ENCODE peak calls at places on chromosomes 7 and 10, in seven cellular contexts. O, Z, S, P, K, Y and Q are unnamed samples.

GRCh38 chr10:125222515-125222914 is 62.2 kb upstream of the CTBP2 start:
- DNase-seq in Y (no peak), O (no peak), P (peak; percentile 20), S (no peak), Z (no peak), K (no peak), Q (no peak)

GRCh38 chr10:49686651-49687050 is 7.2 kb downstream of the C10orf53 start:
- DNase-seq in K (no peak), Z (no peak), P (no peak), O (no peak), S (no peak), Y (no peak), Q (no peak)

GRCh38 chr10:34612446-34612845 is 202.7 kb downstream of the PARD3 start:
- DNase-seq in Y (no peak), K (no peak), O (no peak), S (no peak), P (peak; percentile 55), Z (no peak), Q (no peak)

GRCh38 chr10:11294831-11295230 is 277.2 kb downstream of the CELF2 start:
- DNase-seq in S (no peak), K (no peak), Z (no peak), P (no peak), O (peak; percentile 37), Y (no peak), Q (no peak)

GRCh38 chr7:26858735-26859134 is 5.7 kb downstream of the SKAP2 start:
- DNase-seq in S (no peak), Z (no peak), O (no peak), P (no peak), Y (no peak), K (no peak), Q (no peak)

GRCh38 chr7:71131256-71131752 is 640 bp upstream of the GALNT17 start:
- DNase-seq in S (no peak), Y (no peak), Z (no peak), K (no peak), O (peak; percentile 5), P (no peak), Q (no peak)

GRCh38 chr10:49594594-49594993 is 15.5 kb upstream of the SLC18A3 start:
- DNase-seq in S (peak; percentile 68), P (peak; percentile 50), O (peak; percentile 79), Z (peak; percentile 65), Y (no peak), K (peak; percentile 67), Q (no peak)

GRCh38 chr7:107975394-107976013 is 27.5 kb downstream of the LAMB1 start:
- DNase-seq in Z (no peak), O (no peak), S (no peak), P (no peak), Y (no peak), K (no peak), Q (no peak)

GRCh38 chr7:83861-84632 is 108.3 kb upstream of the FAM20C start:
- DNase-seq in P (no peak), Y (no peak), S (no peak), O (no peak), K (no peak), Z (no peak), Q (no peak)

GRCh38 chr7:39583539-39583938 is 17.3 kb downstream of the YAE1 start:
- DNase-seq in P (no peak), K (no peak), Y (no peak), S (no peak), Z (no peak), O (no peak), Q (no peak)

GRCh38 chr10:97823734-97824133 is 25.9 kb upstream of the GOLGA7B start:
- DNase-seq in Y (no peak), P (no peak), O (no peak), Z (no peak), S (no peak), K (no peak), Q (no peak)

GRCh38 chr10:23217471-23217870 is 25.4 kb downstream of the PTF1A start:
- DNase-seq in P (peak; percentile 3), O (no peak), Z (no peak), S (no peak), K (no peak), Y (no peak), Q (no peak)

GRCh38 chr7:73770002-73770859 is at the start of gene CLDN3:
- DNase-seq in Y (no peak), S (peak; percentile 68), Z (no peak), P (no peak), K (no peak), O (no peak), Q (peak; percentile 10)

GRCh38 chr7:112898432-112899290 is 108.5 kb upstream of the TMEM168 start:
- DNase-seq in S (peak; percentile 83), Y (no peak), Z (peak; percentile 76), O (peak; percentile 89), P (peak; percentile 64), K (peak; percentile 82), Q (peak; percentile 29)

GRCh38 chr10:71357792-71358265 is 38.8 kb downstream of the SLC29A3 start:
- DNase-seq in K (peak; percentile 71), Z (peak; percentile 52), Y (no peak), S (no peak), O (peak; percentile 44), P (no peak), Q (no peak)

GRCh38 chr10:79413196-79413595 is 32.2 kb downstream of the ZCCHC24 start:
- DNase-seq in Z (peak; percentile 41), K (no peak), S (peak; percentile 98), Y (no peak), P (no peak), O (no peak), Q (no peak)

GRCh38 chr10:91091780-91092179 is 128.7 kb upstream of the PCGF5 start:
- DNase-seq in K (no peak), S (no peak), O (no peak), Y (no peak), P (no peak), Z (no peak), Q (no peak)

GRCh38 chr10:91090761-91091529 is 129.5 kb upstream of the PCGF5 start:
- DNase-seq in Y (no peak), K (peak; percentile 4), Z (no peak), S (peak; percentile 6), P (no peak), O (peak; percentile 61), Q (no peak)

GRCh38 chr10:91088300-91089140 is 131.9 kb upstream of the PCGF5 start:
- DNase-seq in S (peak; percentile 42), P (peak; percentile 22), K (peak; percentile 41), Z (peak; percentile 15), O (peak; percentile 63), Y (no peak), Q (no peak)
- TF ChIP-seq CTCF in S (peak; percentile 4), P (no peak), K (peak; percentile 3), Z (peak; percentile 29), O (peak; percentile 33), Y (peak; percentile 29), Q (peak; percentile 14)

GRCh38 chr7:64099656-64100531 is 54.7 kb downstream of the ZNF727 start:
- DNase-seq in P (no peak), Z (no peak), S (no peak), K (no peak), Y (no peak), O (no peak), Q (no peak)
- H3K4me3 ChIP-seq in P (no peak overlapping the region), Z (no peak overlapping the region), S (no peak overlapping the region), K (no peak overlapping the region), Y (no peak overlapping the region), O (no peak overlapping the region), Q (no peak overlapping the region)

DNA sequence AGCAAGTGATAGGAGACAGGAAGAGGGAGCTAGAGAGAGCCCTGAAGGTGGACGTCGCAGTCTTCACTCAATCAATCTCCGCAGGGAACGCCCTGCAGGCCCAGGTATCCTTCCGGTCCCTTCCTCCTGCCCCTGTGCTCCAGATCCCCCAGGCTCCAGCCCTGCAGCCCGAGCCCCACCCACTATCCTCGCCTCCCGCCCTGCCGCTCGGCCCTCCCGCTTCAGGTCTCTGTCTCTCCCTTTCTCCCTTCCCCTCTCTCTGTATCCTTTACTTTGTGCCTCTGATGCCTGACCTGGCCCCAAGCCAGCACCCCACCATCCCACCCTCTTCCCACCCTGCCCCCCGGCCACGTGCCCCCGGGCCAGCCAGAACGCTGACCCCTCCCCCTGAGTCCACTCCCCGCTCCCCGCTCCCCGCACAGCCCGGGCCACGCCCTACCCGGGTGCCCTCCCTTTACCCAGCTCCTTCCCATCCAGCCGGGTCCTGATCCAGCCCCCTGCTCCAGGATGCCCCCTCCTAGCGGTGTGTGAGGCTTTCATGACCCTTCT is 127.7 kb downstream of the UBE2H start:
- DNase-seq in P (peak; percentile 77), S (peak; percentile 29), Y (no peak), K (peak; percentile 37), O (peak; percentile 46), Z (no peak), Q (no peak)
- TF ChIP-seq CTCF in P (peak; percentile 67), S (no peak), Y (peak; percentile 60), K (peak; percentile 13), O (peak; percentile 56), Z (peak; percentile 19), Q (peak; percentile 57)

GRCh38 chr10:75272896-75273295 is 37.1 kb upstream of the COMTD1 start:
- DNase-seq in K (peak; percentile 41), O (no peak), Y (no peak), Z (no peak), S (no peak), P (no peak), Q (no peak)

GRCh38 chr10:75281980-75282379 is 46.2 kb upstream of the COMTD1 start:
- DNase-seq in K (no peak), Z (no peak), P (peak; percentile 77), S (no peak), O (no peak), Y (no peak), Q (no peak)

GRCh38 chr10:75276029-75276872 is 40.5 kb upstream of the COMTD1 start:
- DNase-seq in Z (no peak), S (no peak), Y (no peak), P (no peak), O (no peak), K (no peak), Q (no peak)
- H3K4me3 ChIP-seq in Z (no peak overlapping the region), S (no peak overlapping the region), Y (no peak overlapping the region), P (peak overlapping the region; percentile 17), O (no peak overlapping the region), K (no peak overlapping the region), Q (no peak overlapping the region)

GRCh38 chr7:91293840-91294239 is 29.6 kb downstream of the FZD1 start:
- DNase-seq in S (no peak), Y (no peak), O (no peak), Z (no peak), K (no peak), P (peak; percentile 57), Q (no peak)

GRCh38 chr7:91293136-91293535 is 28.9 kb downstream of the FZD1 start:
- DNase-seq in P (no peak), Y (no peak), K (no peak), S (no peak), Z (no peak), O (no peak), Q (no peak)

GRCh38 chr7:91291302-91291701 is 27.1 kb downstream of the FZD1 start:
- DNase-seq in O (no peak), S (no peak), P (no peak), K (no peak), Y (no peak), Z (no peak), Q (no peak)

GRCh38 chr7:91291902-91292301 is 27.7 kb downstream of the FZD1 start:
- DNase-seq in S (no peak), K (no peak), O (no peak), Z (no peak), Y (no peak), P (no peak), Q (no peak)

DNA sequence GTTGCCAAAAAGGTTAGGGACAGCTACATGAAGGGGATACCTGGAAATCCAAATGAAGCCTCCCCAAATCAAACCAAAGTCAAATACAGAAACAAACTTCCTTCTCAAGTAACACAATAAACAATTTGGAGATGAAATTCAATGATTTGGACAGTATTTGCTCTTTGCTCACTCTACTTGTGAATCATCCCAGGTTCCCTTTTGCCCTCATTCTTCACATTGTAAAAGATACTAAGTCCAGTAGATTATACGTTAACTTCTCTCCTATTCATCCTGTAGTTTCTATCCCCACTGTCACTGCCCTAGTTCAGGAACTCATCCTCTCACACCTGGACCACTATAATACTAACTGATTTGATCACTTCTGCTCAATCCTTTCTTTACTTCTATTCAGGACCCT is 28.3 kb downstream of the FZD1 start:
- DNase-seq in Z (no peak), O (no peak), K (no peak), S (no peak), P (no peak), Y (no peak), Q (no peak)
- TF ChIP-seq CTCF in Z (no peak), O (no peak), K (no peak), S (no peak), P (no peak), Y (no peak), Q (no peak)